ENCODE peak calls at places on chromosomes 5 and 9, in nine cellular contexts. T is stimulated activated CD4-positive, alpha-beta T cell treated with anti-CD3 and anti-CD28 coated beads, Interleukin-4, amount 100 ng/mL, for 4 hours; K is RPMI7951; D is activated CD4-positive, alpha-beta T cell treated with anti-CD3 and anti-CD28 coated beads, Interleukin-2, amount 10 ng/mL, durations not matched to agents 7 days and 5 days; G is NCI-H2029 treated with DMSO at 0.1 percent for 48 hours; O is NB4; M is NCI-H524 treated with DMSO at 0.1 percent for 48 hours; J is T-helper 9 cell; C is activated CD8-positive, alpha-beta memory T cell treated with anti-CD3 and anti-CD28 coated beads for 1 hour. Q is an unnamed sample.

GRCh38 chr5:147763791-147764525 is 18.6 kb downstream of the JAKMIP2 start:
- DNase-seq in K (peak), M (no peak), C (no peak), J (no peak), G (no peak), T (no peak), O (no peak), D (no peak), Q (no peak)

GRCh38 chr9:503331-503730 is 288.7 kb downstream of the DOCK8 start:
- DNase-seq in K (no peak), C (no peak), G (no peak), T (no peak), O (no peak), J (no peak), M (no peak), D (no peak), Q (no peak)

GRCh38 chr9:96015876-96016686 is 140.6 kb downstream of the ERCC6L2 start:
- DNase-seq in O (no peak), K (no peak), C (no peak), M (no peak), J (no peak), D (peak), G (no peak), T (peak), Q (no peak)

GRCh38 chr9:136875155-136875554 is 9.0 kb upstream of the EDF1 start:
- DNase-seq in G (no peak), C (no peak), K (no peak), O (no peak), M (no peak), T (no peak), J (no peak), D (no peak), Q (no peak)

GRCh38 chr5:166962470-166962869 is 1329.0 kb upstream of the WWC1 start:
- DNase-seq in G (no peak), O (no peak), T (no peak), D (no peak), K (no peak), C (no peak), J (no peak), M (no peak), Q (no peak)

GRCh38 chr5:95565280-95565920 is 10.5 kb downstream of the ARSK start:
- DNase-seq in K (no peak), J (no peak), D (no peak), M (no peak), G (no peak), T (no peak), C (no peak), O (no peak), Q (no peak)

GRCh38 chr5:34923694-34924461 is 5.5 kb upstream of the DNAJC21 start:
- DNase-seq in C (no peak), O (peak), D (peak), G (no peak), T (peak), J (no peak), K (peak), M (no peak), Q (no peak)

GRCh38 chr5:139911425-139912120 is 116.0 kb downstream of the PSD2 start:
- DNase-seq in M (no peak), K (no peak), T (no peak), O (no peak), C (no peak), D (no peak), J (no peak), G (no peak), Q (peak)

GRCh38 chr9:96884443-96884842 is 30.1 kb upstream of the ZNF782 start:
- DNase-seq in M (no peak), D (no peak), K (peak), J (no peak), G (no peak), O (no peak), T (no peak), C (no peak), Q (no peak)

GRCh38 chr9:85118990-85119755 is 449.6 kb downstream of the NTRK2 start:
- DNase-seq in J (no peak), G (no peak), C (no peak), O (no peak), K (no peak), D (no peak), T (no peak), M (no peak), Q (no peak)

GRCh38 chr9:17783227-17783626 is 204.4 kb downstream of the SH3GL2 start:
- DNase-seq in J (no peak), G (no peak), C (no peak), O (no peak), M (no peak), K (no peak), D (no peak), T (no peak), Q (no peak)

GRCh38 chr5:155389498-155389897 is 375.9 kb downstream of the KIF4B start:
- DNase-seq in C (no peak), T (no peak), G (no peak), J (no peak), K (no peak), O (no peak), D (no peak), M (no peak), Q (no peak)

GRCh38 chr9:109251080-109251775 is 69.6 kb downstream of the EPB41L4B start:
- DNase-seq in G (peak), T (no peak), C (no peak), O (peak), K (no peak), J (no peak), D (no peak), M (no peak), Q (peak)

GRCh38 chr5:72355706-72356299 is 35.6 kb downstream of the PTCD2 start:
- DNase-seq in K (peak), J (no peak), C (no peak), T (no peak), O (peak), M (no peak), D (no peak), G (no peak), Q (no peak)

GRCh38 chr5:96756985-96757384 is 50.8 kb downstream of the ERAP1 start:
- DNase-seq in K (no peak), T (no peak), D (no peak), C (no peak), J (no peak), G (no peak), M (no peak), O (no peak), Q (no peak)

Q was measured in left lobe of liver.